ENCODE peak calls at places on chromosomes 13 and 19, in five cellular contexts. E, P, Q, D and G are unnamed samples.

GRCh38 chr13:112688560-112689497 is 1.0 kb upstream of the ATP11A start:
- DNase-seq in E (no peak), P (peak), Q (no peak), D (no peak), G (peak)

GRCh38 chr19:49502866-49503581 is 6.8 kb downstream of the RPS11 start:
- DNase-seq in E (no peak), P (no peak), Q (no peak), D (peak), G (peak)

GRCh38 chr19:30757836-30758617 is 385.8 kb downstream of the ZNF536 start:
- DNase-seq in E (no peak), P (no peak), Q (no peak), D (no peak), G (peak)

GRCh38 chr19:43901395-43902390 is 33.4 kb downstream of the ZNF45 start:
- DNase-seq in E (peak), P (peak), Q (peak), D (peak), G (peak)

GRCh38 chr13:100530645-100531044 is 57.9 kb downstream of the GGACT start:
- DNase-seq in E (no peak), P (no peak), Q (no peak), D (no peak), G (peak)

GRCh38 chr19:4077011-4077382 is 10.3 kb upstream of the ZBTB7A start:
- DNase-seq in E (no peak), P (no peak), Q (no peak), D (no peak), G (peak)

GRCh38 chr13:113669871-113670341 is 2.9 kb downstream of the GRK1 start:
- DNase-seq in E (peak), P (peak), Q (no peak), D (no peak), G (no peak)

GRCh38 chr19:38719761-38720558 is 24.3 kb downstream of the CAPN12 start:
- DNase-seq in E (no peak), P (no peak), Q (no peak), D (no peak), G (peak)